ENCODE peak calls at places on chromosome 2, in six cellular contexts. I is suprapubic skin; Q is GM23248; N is Peyer's patch; Y is effector memory CD4-positive, alpha-beta T cell; G is endothelial cell of umbilical vein. F is an unnamed sample. For H3K4me1, the result is how much of the 10 kb centered on the place peaks cover.

GRCh38 chr2:148253716-148254115 is 232.8 kb downstream of the MBD5 start:
- DNase-seq in Q (no peak), Y (no peak), N (no peak), G (peak), I (no peak), F (no peak)

GRCh38 chr2:102604754-102605153 is 14.6 kb upstream of the SLC9A2 start:
- DNase-seq in I (no peak), G (no peak), Y (no peak), N (peak), Q (no peak), F (no peak)

GRCh38 chr2:176638167-176639015 is 369.1 kb downstream of the MTX2 start:
- DNase-seq in N (peak), I (peak), Y (no peak), G (peak), Q (peak), F (peak)

GRCh38 chr2:191010887-191011885 is 2.8 kb downstream of the STAT1 start:
- DNase-seq in G (no peak), I (no peak), Y (no peak), Q (peak), N (no peak), F (no peak)

GRCh38 chr2:12717191-12717987 is 653 bp downstream of the TRIB2 start:
- DNase-seq in Q (peak), N (peak), I (no peak), G (peak), Y (peak), F (peak)

GRCh38 chr2:101752708-101753107 is 55.2 kb downstream of the MAP4K4 start:
- DNase-seq in Q (peak), Y (no peak), I (no peak), N (no peak), G (peak), F (no peak)

GRCh38 chr2:19685713-19686112 is 216.1 kb downstream of the TTC32 start:
- DNase-seq in Y (no peak), N (no peak), Q (peak), G (no peak), I (no peak), F (no peak)

GRCh38 chr2:46958431-46959017 is 42.9 kb upstream of the MCFD2 start:
- DNase-seq in I (no peak), G (no peak), Y (no peak), Q (no peak), N (no peak), F (no peak)

GRCh38 chr2:149418065-149418464 is 87.7 kb downstream of the LYPD6 start:
- DNase-seq in Q (no peak), Y (no peak), I (no peak), G (peak), N (no peak), F (no peak)

GRCh38 chr2:96391153-96391827 is 55.7 kb downstream of the NCAPH start:
- DNase-seq in G (no peak), N (no peak), I (no peak), Y (no peak), Q (no peak), F (no peak)

GRCh38 chr2:65281626-65282351 is 54.2 kb downstream of the ACTR2 start:
- DNase-seq in I (peak), N (no peak), G (no peak), Y (no peak), Q (no peak), F (peak)

GRCh38 chr2:50749226-50749625 is 282.7 kb downstream of the NRXN1 start:
- DNase-seq in Y (no peak), Q (no peak), I (no peak), G (no peak), N (no peak), F (no peak)

GRCh38 chr2:176126929-176127768 is 2.4 kb upstream of the HOXD8 start:
- DNase-seq in Q (peak), Y (peak), G (peak), N (peak), I (no peak), F (peak)

GRCh38 chr2:10377747-10378085 is 70.4 kb downstream of the ODC1 start:
- DNase-seq in Q (no peak), N (no peak), I (no peak), Y (no peak), G (no peak), F (no peak)

GRCh38 chr2:136139601-136140000 is 21.7 kb upstream of the CXCR4 start:
- DNase-seq in G (no peak), Y (no peak), Q (no peak), I (no peak), N (no peak), F (no peak)

GRCh38 chr2:168719446-168719845 is 83.0 kb upstream of the NOSTRIN start:
- DNase-seq in Q (no peak), G (no peak), N (no peak), I (no peak), Y (no peak), F (no peak)

GRCh38 chr2:231554748-231555545 is 24.7 kb upstream of the NMUR1 start:
- DNase-seq in Q (peak), G (peak), Y (no peak), N (peak), I (no peak), F (peak)

GRCh38 chr2:120346667-120347358 is 877 bp downstream of the INHBB start:
- DNase-seq in Q (peak), Y (no peak), G (peak), N (no peak), I (no peak), F (no peak)

GRCh38 chr2:37775908-37776250 is 104.4 kb upstream of the CDC42EP3 start:
- DNase-seq in I (no peak), G (no peak), Q (peak), N (no peak), Y (no peak), F (no peak)

GRCh38 chr2:105865222-105865913 is 120.7 kb downstream of the NCK2 start:
- DNase-seq in I (no peak), Q (peak), N (no peak), Y (no peak), G (no peak), F (no peak)

GRCh38 chr2:101690547-101691182 is 6.8 kb upstream of the MAP4K4 start:
- DNase-seq in I (no peak), Q (no peak), G (no peak), N (no peak), Y (no peak), F (no peak)

GRCh38 chr2:98876741-98877140 is 59.3 kb downstream of the CRACDL start:
- DNase-seq in Q (no peak), G (no peak), I (no peak), N (no peak), Y (no peak), F (no peak)

GRCh38 chr2:246489-247145 is 17.2 kb downstream of the SH3YL1 start:
- DNase-seq in Q (peak), G (peak), Y (no peak), I (no peak), N (no peak), F (no peak)

GRCh38 chr2:149380205-149380604 is 49.8 kb downstream of the LYPD6 start:
- DNase-seq in I (no peak), Y (no peak), N (no peak), Q (no peak), G (no peak), F (no peak)

GRCh38 chr2:48860391-48860790 is 104.9 kb upstream of the LHCGR start:
- DNase-seq in G (no peak), Q (peak), N (no peak), Y (no peak), I (no peak), F (no peak)

GRCh38 chr2:36356199-36356989 is 816 bp downstream of the CRIM1 start:
- DNase-seq in Y (no peak), I (peak), Q (peak), G (peak), N (peak), F (peak)

GRCh38 chr2:47471429-47472116 is 68.6 kb downstream of the MSH2 start:
- DNase-seq in G (no peak), I (no peak), Y (no peak), Q (no peak), N (no peak), F (no peak)

GRCh38 chr2:64939332-64939917 is 49.8 kb upstream of the SLC1A4 start:
- DNase-seq in Q (no peak), Y (no peak), I (no peak), N (no peak), G (no peak), F (no peak)

GRCh38 chr2:9778471-9779402 is 64.5 kb upstream of the TAF1B start:
- DNase-seq in I (peak), G (no peak), Y (no peak), Q (peak), N (peak), F (no peak)

GRCh38 chr2:240419321-240419720 is 16.1 kb upstream of the GPC1 start:
- DNase-seq in Y (no peak), N (peak), Q (no peak), I (peak), G (no peak), F (no peak)

GRCh38 chr2:178208817-178209216 is 14.5 kb downstream of the OSBPL6 start:
- DNase-seq in I (no peak), G (no peak), Y (no peak), Q (peak), N (no peak), F (no peak)

GRCh38 chr2:4269885-4270284 is 566.5 kb downstream of the DCDC2C start:
- DNase-seq in I (no peak), N (no peak), Q (no peak), G (no peak), Y (no peak), F (no peak)

DNA sequence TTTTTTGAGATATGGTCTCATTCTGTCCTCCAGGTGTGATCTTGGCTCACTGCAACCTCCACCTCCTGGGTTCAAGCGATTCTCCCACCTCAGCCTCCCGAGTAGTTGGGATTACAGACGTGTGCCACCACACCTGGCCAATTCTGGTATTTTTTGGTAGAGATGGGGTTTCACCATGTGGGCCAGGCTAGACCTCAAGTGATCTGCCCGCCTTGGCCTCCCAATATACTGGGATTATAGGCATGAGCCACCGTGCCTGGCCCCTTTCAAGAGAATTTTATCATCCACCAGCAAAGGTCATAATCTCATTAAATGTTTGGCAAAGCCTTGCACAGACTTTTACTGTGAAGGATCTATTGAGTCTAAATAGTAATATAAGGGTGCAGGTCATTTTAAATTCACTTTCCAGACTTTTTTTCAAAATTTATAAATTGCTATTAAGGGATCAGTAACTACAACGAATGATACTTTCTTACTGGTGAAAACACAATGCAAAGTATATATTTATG is 2.5 kb downstream of the HADHA start:
- DNase-seq in G (no peak), Q (no peak), Y (no peak), I (no peak), N (no peak), F (no peak)
- H3K4me3 ChIP-seq in G (no peak), Q (peak), Y (no peak), I (no peak), N (peak), F (peak)

GRCh38 chr2:58535994-58536393 is 294.9 kb upstream of the FANCL start:
- DNase-seq in Y (no peak), I (no peak), Q (no peak), G (no peak), N (no peak), F (no peak)

GRCh38 chr2:58545300-58546280 is 304.5 kb upstream of the FANCL start:
- DNase-seq in Y (no peak), G (no peak), N (no peak), Q (no peak), I (no peak), F (no peak)

GRCh38 chr2:58540680-58541079 is 299.6 kb upstream of the FANCL start:
- DNase-seq in Y (no peak), Q (no peak), N (no peak), G (no peak), I (no peak), F (no peak)

GRCh38 chr2:58539973-58540372 is 298.8 kb upstream of the FANCL start:
- DNase-seq in Y (no peak), N (no peak), G (no peak), I (no peak), Q (no peak), F (no peak)

GRCh38 chr2:58541511-58541910 is 300.4 kb upstream of the FANCL start:
- DNase-seq in I (no peak), N (no peak), Y (no peak), G (no peak), Q (no peak), F (no peak)
- H3K4me1 ChIP-seq in I (under half), N (under half), Y (under half), G (under half), Q (under half), F (under half)

DNA sequence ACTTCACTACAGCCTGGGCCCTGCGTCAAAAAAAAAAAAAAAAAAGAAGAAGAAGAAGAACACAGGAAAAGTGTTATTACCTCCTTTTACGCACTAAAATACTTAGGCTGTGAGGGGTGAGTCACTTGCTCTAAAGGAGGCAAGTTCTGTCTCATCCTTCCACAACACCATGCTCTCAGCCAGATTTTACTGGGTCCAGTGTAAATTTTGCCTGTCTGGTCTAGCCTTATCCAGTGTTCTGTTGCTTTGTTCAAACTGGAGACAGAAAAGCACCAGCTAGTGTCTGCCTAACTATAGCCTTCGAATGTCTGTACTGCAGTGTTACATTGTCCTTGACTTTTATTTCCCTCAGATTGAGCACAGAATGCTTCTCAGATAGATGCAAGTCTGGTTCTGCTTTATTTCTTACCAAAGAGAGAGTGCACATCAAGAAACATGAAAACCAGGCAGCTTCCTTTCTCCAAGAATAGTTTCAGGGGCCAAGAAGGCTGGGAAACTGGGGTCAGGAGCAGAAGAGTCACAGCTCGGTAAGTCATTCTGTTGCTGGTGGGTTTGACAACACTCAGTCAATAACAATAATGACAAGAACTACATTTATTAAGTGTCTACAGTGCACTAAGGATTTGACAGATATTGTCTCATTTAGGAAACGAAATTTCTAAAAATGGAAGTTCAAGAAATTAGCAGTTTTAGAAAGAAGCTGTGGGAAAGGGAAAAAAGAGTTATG is 3.1 kb upstream of the MSGN1 start:
- DNase-seq in I (no peak), G (no peak), N (no peak), Y (no peak), Q (peak), F (no peak)
- H3K4me3 ChIP-seq in I (no peak), G (no peak), N (no peak), Y (no peak), Q (peak), F (peak)

GRCh38 chr2:6072757-6073156 is 380.6 kb downstream of the SOX11 start:
- DNase-seq in Q (no peak), G (no peak), Y (no peak), N (no peak), I (no peak), F (no peak)

GRCh38 chr2:6073260-6074141 is 381.3 kb downstream of the SOX11 start:
- DNase-seq in I (no peak), Q (no peak), N (no peak), G (no peak), Y (no peak), F (no peak)

GRCh38 chr2:6077585-6077984 is 385.4 kb downstream of the SOX11 start:
- DNase-seq in Q (no peak), I (no peak), Y (no peak), N (no peak), G (no peak), F (no peak)

GRCh38 chr2:6071536-6071935 is 379.4 kb downstream of the SOX11 start:
- DNase-seq in N (no peak), Y (no peak), G (no peak), I (no peak), Q (no peak), F (no peak)

GRCh38 chr2:6074303-6074702 is 382.1 kb downstream of the SOX11 start:
- DNase-seq in N (no peak), G (no peak), Q (no peak), Y (no peak), I (no peak), F (no peak)
- H3K4me1 ChIP-seq in N (under half), G (under half), Q (under half), Y (under half), I (under half), F (under half)

DNA sequence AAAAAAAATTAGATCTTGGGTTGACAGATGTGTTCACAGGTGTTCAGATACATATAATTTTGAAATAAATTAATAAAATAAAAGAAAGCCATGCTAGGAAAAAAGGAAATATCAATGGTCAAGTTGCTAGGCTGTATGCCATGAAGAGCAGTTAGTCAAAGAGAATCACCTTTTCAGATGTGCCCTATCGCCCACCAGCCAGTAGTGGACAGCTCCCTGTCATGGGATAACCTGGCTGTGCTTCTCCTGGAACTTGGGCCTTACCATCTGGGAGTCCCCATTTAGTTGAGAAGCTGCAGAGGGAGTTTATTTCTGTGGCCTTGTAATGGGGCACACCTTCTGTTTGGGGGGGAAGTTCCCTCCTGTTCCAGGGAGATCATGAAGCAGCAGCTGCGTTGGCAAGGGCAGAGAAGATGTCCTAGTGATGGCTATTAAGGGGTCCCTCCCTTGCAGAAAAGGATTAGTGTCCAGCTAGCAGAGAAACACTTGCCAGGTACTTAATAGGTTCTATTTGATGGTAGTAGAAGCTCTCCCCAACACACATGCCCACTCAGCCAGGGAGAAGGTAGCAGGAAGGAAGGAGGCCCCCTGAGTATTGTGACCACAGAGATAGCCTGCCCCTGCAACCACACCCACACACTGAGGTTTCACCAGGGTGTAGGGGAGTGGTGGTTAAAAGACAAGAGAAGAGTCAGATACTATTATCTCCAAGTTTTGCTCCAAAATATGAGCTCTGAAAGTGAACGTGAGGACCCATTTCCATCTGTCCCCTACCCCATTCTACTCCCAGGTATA is 117.7 kb downstream of the B3GNT2 start:
- DNase-seq in I (no peak), N (no peak), Q (no peak), G (no peak), Y (no peak), F (no peak)
- H3K4me3 ChIP-seq in I (no peak), N (no peak), Q (no peak), G (no peak), Y (no peak), F (no peak)

DNA sequence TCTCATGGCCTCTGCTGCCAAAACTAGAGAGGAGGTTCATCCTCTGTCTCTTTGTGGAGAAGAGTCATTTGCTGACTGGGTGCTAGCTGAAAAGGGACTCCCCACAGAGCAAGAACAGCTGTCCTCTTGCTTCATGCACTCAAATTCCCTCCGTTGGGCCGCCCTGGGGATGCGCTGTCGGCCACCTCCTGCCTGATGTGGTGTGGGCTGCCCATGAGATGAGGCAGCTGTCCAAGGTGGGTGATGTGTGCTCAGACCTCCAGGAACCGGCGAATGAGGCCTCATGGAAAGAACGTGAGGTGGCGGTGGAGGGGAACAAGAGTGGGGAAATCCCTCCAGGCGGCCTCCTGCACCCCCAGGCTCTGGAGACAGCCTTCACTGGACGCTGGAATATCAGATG is 79.9 kb downstream of the LONRF2 start:
- DNase-seq in Y (no peak), G (no peak), N (no peak), Q (no peak), I (peak), F (no peak)
- H3K4me1 ChIP-seq in Y (under half), G (under half), N (under half), Q (under half), I (under half), F (under half)

GRCh38 chr2:127386246-127386645 is 1.5 kb downstream of the MAP3K2 start:
- DNase-seq in I (no peak), N (no peak), Q (peak), Y (no peak), G (no peak), F (no peak)
- H3K4me3 ChIP-seq in I (peak), N (peak), Q (peak), Y (peak), G (no peak), F (peak)

DNA sequence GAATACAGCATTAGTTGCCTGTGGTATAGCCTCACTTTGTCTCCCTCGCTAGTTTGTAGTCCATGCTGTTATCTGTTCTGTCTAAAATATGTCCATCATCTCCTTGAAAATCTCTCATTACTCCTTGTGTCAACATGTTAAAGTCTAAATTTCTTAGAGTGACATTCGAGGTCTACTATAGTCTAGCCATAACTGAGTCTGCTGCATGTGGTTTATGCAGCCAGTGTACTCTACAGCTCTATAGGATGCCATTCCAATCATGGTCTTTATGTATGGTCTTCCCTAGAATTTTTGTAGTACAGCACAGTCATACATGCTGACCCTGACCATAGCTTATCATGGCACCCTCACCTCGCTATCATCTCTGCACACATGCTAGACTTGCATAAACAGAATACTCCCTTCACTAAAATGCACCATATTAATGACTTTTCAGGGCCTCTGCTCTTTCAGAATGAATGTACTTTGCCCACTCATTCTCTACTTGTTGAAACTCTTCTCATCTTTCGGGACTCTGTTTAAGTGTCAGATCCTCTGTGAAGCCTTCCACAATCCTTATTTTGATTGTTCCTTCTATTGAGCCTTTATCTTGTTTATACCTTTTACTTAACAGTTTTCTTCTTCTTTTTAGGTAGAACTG is 12.8 kb downstream of the TANK start:
- DNase-seq in G (no peak), N (no peak), I (no peak), Q (no peak), Y (no peak), F (no peak)
- H3K4me1 ChIP-seq in G (under half), N (under half), I (under half), Q (under half), Y (under half), F (under half)